ENCODE peak calls at places on chromosomes 13 and 19, in seven cellular contexts. O is prostate gland, F is breast epithelium, W is uterus, R is adrenal gland, N is HCT116, T is ovary. C is an unnamed sample. For H3K4me1, the result is how much of the 10 kb centered on the place peaks cover.

GRCh38 chr19:33725567-33725966 is 71.1 kb upstream of the KCTD15 start:
- DNase-seq in F (no peak), O (no peak), W (no peak), N (no peak), R (no peak), T (no peak), C (no peak)

GRCh38 chr19:35585844-35586243 is at the start of gene PMIS2:
- DNase-seq in T (no peak), N (no peak), R (peak), W (no peak), F (no peak), O (no peak), C (no peak)

GRCh38 chr13:80168089-80168850 is 172.7 kb downstream of the SPRY2 start:
- DNase-seq in F (no peak), O (no peak), T (no peak), N (no peak), R (no peak), W (no peak), C (no peak)

GRCh38 chr19:17719730-17720486 is 628 bp downstream of the MAP1S start:
- DNase-seq in T (peak), N (no peak), O (peak), F (peak), W (no peak), R (no peak), C (peak)

GRCh38 chr13:91101436-91101835 is 246.1 kb upstream of the MIR17HG start:
- DNase-seq in N (no peak), W (no peak), O (no peak), T (no peak), F (no peak), R (no peak), C (no peak)

GRCh38 chr19:2587001-2587719 is 111.2 kb downstream of the GADD45B start:
- DNase-seq in N (no peak), R (no peak), O (no peak), W (no peak), T (no peak), F (no peak), C (peak)

GRCh38 chr19:42422576-42423461 is 4.4 kb downstream of the LIPE start:
- DNase-seq in N (no peak), T (peak), W (no peak), R (peak), O (no peak), F (no peak), C (no peak)

GRCh38 chr13:62524498-62524897 is 1108.8 kb upstream of the PCDH20 start:
- DNase-seq in O (no peak), W (no peak), T (no peak), N (no peak), F (no peak), R (no peak), C (no peak)

GRCh38 chr13:94020833-94021232 is 458.6 kb downstream of the DCT start:
- DNase-seq in F (no peak), N (no peak), R (no peak), O (no peak), T (no peak), W (no peak), C (no peak)

GRCh38 chr13:112686364-112686763 is 3.5 kb upstream of the ATP11A start:
- DNase-seq in F (no peak), R (no peak), N (no peak), O (no peak), T (no peak), W (no peak), C (no peak)

GRCh38 chr19:1064661-1065605 is 2.0 kb upstream of the ARHGAP45 start:
- DNase-seq in T (peak), R (peak), N (peak), F (no peak), W (peak), O (peak), C (peak)

GRCh38 chr13:21638319-21639282 is 32.3 kb upstream of the FGF9 start:
- DNase-seq in T (no peak), R (peak), W (no peak), O (no peak), F (no peak), N (no peak), C (no peak)

GRCh38 chr13:101988140-101988539 is 413.7 kb downstream of the FGF14 start:
- DNase-seq in R (no peak), T (no peak), W (no peak), N (no peak), F (no peak), O (no peak), C (no peak)

GRCh38 chr13:41085961-41086360 is 24.7 kb downstream of the WBP4 start:
- DNase-seq in R (no peak), O (no peak), N (no peak), F (no peak), W (no peak), T (no peak), C (no peak)

GRCh38 chr13:106533940-106534843 is 1.3 kb downstream of the EFNB2 start:
- DNase-seq in R (peak), T (peak), W (peak), O (peak), F (no peak), N (no peak), C (peak)

GRCh38 chr13:106522898-106523525 is 12.4 kb downstream of the EFNB2 start:
- DNase-seq in N (no peak), T (no peak), W (no peak), R (no peak), O (no peak), F (no peak), C (no peak)

GRCh38 chr13:49759503-49759902 is 33.0 kb downstream of the KPNA3 start:
- DNase-seq in T (no peak), O (no peak), F (no peak), W (no peak), R (no peak), N (no peak), C (no peak)

GRCh38 chr19:49890349-49891311 is 6.1 kb downstream of the IL4I1 start:
- DNase-seq in T (peak), N (no peak), O (no peak), F (no peak), W (no peak), R (peak), C (peak)

GRCh38 chr13:23695711-23696512 is 125.7 kb downstream of the TNFRSF19 start:
- DNase-seq in F (no peak), T (no peak), O (no peak), N (no peak), R (no peak), W (no peak), C (peak)

GRCh38 chr19:15379996-15380647 is 535 bp upstream of the AKAP8 start:
- DNase-seq in W (no peak), N (peak), F (peak), T (no peak), O (peak), R (peak), C (peak)
- TF ChIP-seq POLR2A in W (no peak), N (peak), F (no peak), T (no peak), O (peak), R (no peak), C (no peak)

DNA sequence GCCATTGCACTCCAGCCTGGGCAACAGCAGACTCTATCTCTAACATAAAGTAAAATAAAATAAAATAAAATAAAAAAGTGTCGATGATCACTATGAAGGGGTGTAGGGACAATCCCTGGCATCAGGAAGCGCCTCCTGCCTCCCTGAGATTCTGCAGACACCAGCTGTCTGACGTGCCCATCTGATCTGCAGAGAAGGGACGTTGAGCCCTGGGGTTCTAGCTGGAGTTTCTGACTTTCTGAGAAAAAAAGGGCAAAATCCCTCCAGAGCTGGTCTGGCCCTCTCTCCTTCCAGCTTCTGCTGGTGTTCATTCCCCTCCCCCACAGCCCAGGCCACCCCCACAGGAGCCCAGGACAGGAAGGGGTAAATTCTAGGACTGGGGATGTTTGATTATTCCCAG is 2.4 kb upstream of the ADGRE5 start:
- DNase-seq in F (no peak), R (no peak), N (no peak), W (no peak), T (no peak), O (no peak), C (no peak)
- H3K4me1 ChIP-seq in F (under half), R (under half), N (half or more), W (under half), T (under half), O (under half), C (under half)

GRCh38 chr19:51664997-51665396 is 18.4 kb upstream of the SIGLEC14 start:
- DNase-seq in R (no peak), W (no peak), F (no peak), N (no peak), T (no peak), O (no peak), C (no peak)
- TF ChIP-seq CTCF in R (no peak), W (no peak), F (no peak), N (peak), T (no peak), O (no peak), C (no peak)

DNA sequence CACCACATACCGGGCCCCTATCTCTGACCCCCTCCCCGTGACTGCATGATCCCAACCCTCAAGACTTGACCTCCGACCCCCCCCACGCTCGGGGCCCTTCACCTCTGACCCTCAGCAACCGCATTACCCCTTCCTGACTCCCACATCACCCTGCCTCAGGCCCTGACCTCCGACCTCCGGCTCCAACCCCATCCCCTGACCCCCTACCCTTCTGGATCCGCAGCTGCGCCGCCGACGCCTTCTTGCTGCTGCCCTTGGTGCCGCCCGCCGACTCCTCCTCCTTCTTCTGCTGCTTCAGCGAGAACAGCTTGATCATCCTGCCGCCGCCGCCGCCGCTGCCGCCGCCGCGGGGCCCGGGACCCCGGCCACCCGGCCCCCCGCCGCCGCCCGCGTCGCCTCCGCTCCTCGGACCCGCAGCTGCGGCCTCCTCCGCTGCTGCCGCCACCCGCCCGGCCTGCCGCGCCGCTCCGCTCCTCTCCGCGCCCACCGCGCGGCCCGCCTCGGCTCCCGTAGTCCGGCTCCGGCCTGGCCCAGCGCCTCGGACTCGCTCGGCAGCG is at the start of gene UBE2M:
- DNase-seq in N (no peak), F (no peak), W (peak), T (peak), R (peak), O (peak), C (no peak)
- TF ChIP-seq POLR2A in N (no peak), F (no peak), W (peak), T (no peak), R (no peak), O (no peak), C (no peak)

DNA sequence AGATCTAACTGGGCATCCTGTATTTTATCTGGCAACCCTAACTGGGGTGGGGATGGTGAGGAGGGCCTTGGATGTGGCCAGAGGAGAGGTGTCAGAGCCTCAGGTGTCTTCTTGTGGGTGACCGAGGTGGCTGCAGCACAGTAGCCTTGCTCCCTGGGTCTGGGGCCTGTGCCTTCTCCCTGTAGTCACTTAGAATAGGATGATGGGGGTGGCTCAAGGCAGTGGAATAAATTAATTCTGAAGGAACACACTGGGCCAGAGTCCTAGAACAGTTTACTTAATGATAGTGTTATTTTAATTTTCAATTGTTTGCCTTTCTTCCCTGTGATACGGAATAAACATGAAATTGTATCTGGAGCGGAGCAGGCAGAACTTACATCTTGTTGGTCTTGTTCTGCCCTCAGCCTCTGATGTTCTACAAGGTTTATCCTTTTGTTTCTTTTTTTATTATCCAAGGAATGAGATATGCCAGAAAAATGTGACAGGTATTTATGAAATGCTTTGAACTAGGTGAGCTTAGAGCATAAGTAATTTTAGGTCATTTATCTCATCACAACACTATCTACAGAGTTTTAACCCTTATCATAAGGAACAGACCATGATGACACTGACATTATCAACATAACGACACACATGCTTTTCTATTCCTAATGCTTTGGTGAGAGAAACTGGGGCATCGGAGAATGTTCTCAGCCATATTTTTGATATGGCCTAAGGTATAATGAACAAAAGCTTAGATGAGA is 51.4 kb downstream of the LRCH1 start:
- DNase-seq in R (no peak), T (no peak), W (no peak), O (peak), N (no peak), F (no peak), C (no peak)
- H3K4me1 ChIP-seq in R (half or more), T (under half), W (under half), O (under half), N (half or more), F (under half), C (under half)

DNA sequence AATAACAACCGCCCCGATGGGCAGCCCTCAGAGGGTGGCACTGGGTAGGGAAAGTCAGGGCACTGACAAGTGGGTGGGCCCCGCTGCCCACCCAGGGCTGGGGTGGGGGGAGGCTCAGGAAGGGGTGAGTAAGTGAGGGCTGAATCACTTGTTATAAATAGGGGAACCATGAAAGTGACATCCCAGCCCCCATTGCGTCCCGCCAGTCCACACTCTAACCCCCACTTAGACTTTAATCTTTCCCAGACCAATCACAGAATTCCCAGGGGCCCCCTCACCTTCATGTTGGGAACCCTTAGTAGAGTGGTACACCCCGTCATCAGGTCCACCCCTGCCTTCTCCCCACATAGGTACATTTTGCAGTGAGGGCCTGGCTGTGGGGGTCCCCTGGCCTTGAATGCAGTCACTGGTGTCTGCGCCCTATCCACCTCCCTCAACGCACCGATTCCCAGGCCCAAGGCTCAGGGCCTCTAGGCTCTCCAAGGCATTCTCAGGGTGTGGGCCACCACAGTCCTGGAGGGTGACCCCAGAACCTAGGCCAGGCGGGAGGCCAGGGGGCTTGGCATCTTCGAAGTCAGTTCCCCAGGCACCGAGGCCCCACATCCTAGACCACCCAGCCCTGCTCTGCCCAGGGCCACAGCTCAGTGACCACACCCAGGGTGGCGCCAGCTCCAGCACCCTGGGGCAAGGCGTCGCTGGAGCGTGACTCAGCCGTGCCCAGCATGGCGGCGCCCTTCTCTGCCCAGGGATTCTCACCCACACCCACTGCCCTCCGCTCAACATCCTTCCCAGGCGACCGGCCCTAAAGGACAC is 36.8 kb upstream of the NANOS3 start:
- DNase-seq in T (no peak), N (no peak), F (peak), W (no peak), O (no peak), R (peak), C (peak)
- TF ChIP-seq CTCF in T (no peak), N (no peak), F (no peak), W (no peak), O (no peak), R (no peak), C (no peak)

C was measured in Peyer's patch.